ENCODE peak calls at places on chromosome 14, in seven cellular contexts. O is heart left ventricle; V is suprapubic skin; D is Peyer's patch; L is body of pancreas; I is naive thymus-derived CD4-positive, alpha-beta T cell; K is tibial nerve. Z is an unnamed sample.

GRCh38 chr14:57205953-57206352 is 62.8 kb downstream of the EXOC5 start:
- DNase-seq in L (no peak), O (no peak), I (no peak), V (no peak), D (no peak), K (no peak), Z (no peak)

GRCh38 chr14:101360045-101360931 is 201.0 kb upstream of the DIO3 start:
- DNase-seq in D (peak; percentile 74), L (no peak), V (peak; percentile 82), I (no peak), K (peak; percentile 69), O (peak; percentile 25), Z (no peak)

GRCh38 chr14:67619446-67620216 is at the start of gene ARG2:
- DNase-seq in K (peak; percentile 96), O (peak; percentile 96), V (peak; percentile 97), I (peak; percentile 97), D (peak; percentile 100), L (peak; percentile 100), Z (peak; percentile 99)

GRCh38 chr14:79254069-79254775 is 957.1 kb downstream of the DIO2 start:
- DNase-seq in V (no peak), D (no peak), K (no peak), I (no peak), O (no peak), L (no peak), Z (no peak)

GRCh38 chr14:68976160-68977067 is 2.7 kb downstream of the ACTN1 start:
- DNase-seq in I (no peak), V (no peak), D (no peak), K (no peak), L (peak; percentile 28), O (peak; percentile 75), Z (peak; percentile 83)

GRCh38 chr14:93538411-93538810 is 107.7 kb downstream of the UNC79 start:
- DNase-seq in K (no peak), I (no peak), D (no peak), L (no peak), O (no peak), V (no peak), Z (no peak)

GRCh38 chr14:36264107-36264506 is 56.3 kb downstream of the MBIP start:
- DNase-seq in D (no peak), L (no peak), K (no peak), I (no peak), V (no peak), O (no peak), Z (no peak)

GRCh38 chr14:74898694-74899093 is 17.0 kb downstream of the DLST start:
- DNase-seq in O (no peak), I (no peak), D (no peak), L (peak; percentile 33), K (no peak), V (no peak), Z (no peak)

GRCh38 chr14:21711360-21711961 is 37.8 kb upstream of the OR4E1 start:
- DNase-seq in I (no peak), K (no peak), V (no peak), L (peak; percentile 16), O (no peak), D (peak; percentile 55), Z (no peak)

GRCh38 chr14:21868442-21869046 is 194.9 kb upstream of the OR4E1 start:
- DNase-seq in I (peak; percentile 33), K (no peak), L (peak; percentile 39), V (no peak), D (peak; percentile 85), O (no peak), Z (no peak)

GRCh38 chr14:104935955-104936354 is 11.3 kb downstream of the PLD4 start:
- DNase-seq in L (no peak), V (no peak), O (no peak), K (no peak), I (peak; percentile 1), D (no peak), Z (peak; percentile 19)

GRCh38 chr14:70814466-70814865 is 5.2 kb upstream of the MAP3K9 start:
- DNase-seq in L (no peak), K (no peak), V (no peak), O (no peak), D (no peak), I (no peak), Z (no peak)

GRCh38 chr14:101130861-101131260 is 227.3 kb upstream of the RTL1 start:
- DNase-seq in I (no peak), V (no peak), K (no peak), D (peak; percentile 27), O (no peak), L (no peak), Z (no peak)

GRCh38 chr14:68468437-68469207 is 324.2 kb downstream of the ZFP36L1 start:
- DNase-seq in K (no peak), V (no peak), D (peak; percentile 73), L (no peak), I (no peak), O (no peak), Z (no peak)

GRCh38 chr14:74528886-74529285 is 35.3 kb downstream of the ISCA2 start:
- DNase-seq in K (no peak), I (no peak), O (no peak), D (no peak), L (no peak), V (no peak), Z (no peak)

GRCh38 chr14:105248368-105249174 is at the start of gene BTBD6:
- DNase-seq in D (peak; percentile 95), O (peak; percentile 86), V (peak; percentile 88), I (peak; percentile 84), K (peak; percentile 75), L (peak; percentile 78), Z (peak; percentile 91)

GRCh38 chr14:101877766-101878165 is 86.6 kb upstream of the DYNC1H1 start:
- DNase-seq in D (no peak), V (no peak), L (no peak), O (no peak), K (no peak), I (no peak), Z (no peak)

GRCh38 chr14:93857500-93857899 is 69.2 kb upstream of the PRIMA1 start:
- DNase-seq in V (no peak), L (no peak), O (no peak), K (no peak), I (no peak), D (no peak), Z (no peak)

GRCh38 chr14:53670701-53671100 is 285.9 kb downstream of the BMP4 start:
- DNase-seq in I (no peak), V (no peak), O (no peak), K (no peak), L (no peak), D (no peak), Z (no peak)

GRCh38 chr14:61430066-61430757 is 108.8 kb downstream of the PRKCH start:
- DNase-seq in D (no peak), K (no peak), V (no peak), O (no peak), I (no peak), L (no peak), Z (no peak)

GRCh38 chr14:52071675-52072074 is 2.8 kb upstream of the NID2 start:
- DNase-seq in D (no peak), O (no peak), L (no peak), I (no peak), V (no peak), K (no peak), Z (no peak)
- H3K4me1 ChIP-seq in D (peaks cover 21% of the 10 kb centered on the region), O (peaks cover 46% of the 10 kb centered on the region), L (peaks cover 26% of the 10 kb centered on the region), I (peaks cover 6% of the 10 kb centered on the region), V (peaks cover 26% of the 10 kb centered on the region), K (no peaks in the 10 kb centered on the region), Z (peaks cover 3% of the 10 kb centered on the region)

DNA sequence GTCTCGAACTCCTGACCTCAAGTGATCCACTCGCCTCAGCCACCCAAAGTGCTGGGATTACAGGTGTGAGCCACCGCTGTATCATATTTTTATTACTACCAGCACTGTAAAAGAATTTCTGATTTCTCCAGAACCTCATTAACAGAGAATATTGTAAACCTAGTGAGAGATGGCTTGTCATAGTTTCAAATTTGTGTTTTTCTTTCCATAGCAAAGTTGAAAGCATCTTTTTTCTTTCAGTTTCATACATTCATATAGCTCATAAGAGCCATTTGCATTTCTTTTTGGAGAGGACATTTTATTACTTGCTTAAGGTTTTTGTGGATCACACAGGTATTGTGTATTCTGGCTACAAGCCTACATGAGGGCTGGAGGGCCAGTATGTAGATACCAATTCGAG is 58.0 kb downstream of the MIS18BP1 start:
- DNase-seq in I (no peak), V (no peak), D (no peak), O (no peak), K (no peak), L (no peak), Z (no peak)
- H3K27me3 ChIP-seq in I (no peaks in the 10 kb centered on the region), V (no peaks in the 10 kb centered on the region), D (no peaks in the 10 kb centered on the region), O (no peaks in the 10 kb centered on the region), K (no peaks in the 10 kb centered on the region), L (no peaks in the 10 kb centered on the region), Z (no peaks in the 10 kb centered on the region)

DNA sequence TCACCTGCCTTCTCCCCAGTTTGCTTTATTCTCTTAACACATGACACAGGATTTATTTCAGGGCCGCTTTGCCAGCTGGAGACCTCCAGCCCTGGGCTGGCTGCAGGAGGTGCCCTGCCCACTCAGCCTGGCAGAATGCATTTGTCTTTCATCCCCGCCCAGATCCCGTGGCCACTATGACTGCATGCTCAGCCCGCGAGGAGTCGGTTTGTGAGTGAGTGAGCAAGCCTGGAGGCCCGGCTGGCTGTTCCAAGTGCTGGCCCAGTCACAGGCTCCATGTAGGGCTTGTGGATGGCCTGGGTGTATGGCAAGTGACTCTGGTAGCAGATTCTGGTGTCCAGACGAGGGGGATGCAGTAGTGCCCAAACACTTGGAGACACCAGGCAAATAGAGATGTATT is 2.1 kb downstream of the TDP1 start:
- DNase-seq in V (no peak), K (no peak), O (no peak), L (no peak), I (no peak), D (no peak), Z (no peak)
- H3K4me3 ChIP-seq in V (no peak overlapping the region), K (no peak overlapping the region), O (no peak overlapping the region), L (no peak overlapping the region), I (no peak overlapping the region), D (no peak overlapping the region), Z (no peak overlapping the region)

GRCh38 chr14:50002926-50003212 is 110.0 kb downstream of the ARF6 start:
- DNase-seq in O (no peak), D (no peak), V (no peak), K (no peak), L (no peak), I (no peak), Z (no peak)
- H3K4me1 ChIP-seq in O (peaks cover 59% of the 10 kb centered on the region), D (peaks cover 28% of the 10 kb centered on the region), V (peaks cover 86% of the 10 kb centered on the region), K (no peaks in the 10 kb centered on the region), L (peaks cover 52% of the 10 kb centered on the region), I (peaks cover 51% of the 10 kb centered on the region), Z (peaks cover 14% of the 10 kb centered on the region)

DNA sequence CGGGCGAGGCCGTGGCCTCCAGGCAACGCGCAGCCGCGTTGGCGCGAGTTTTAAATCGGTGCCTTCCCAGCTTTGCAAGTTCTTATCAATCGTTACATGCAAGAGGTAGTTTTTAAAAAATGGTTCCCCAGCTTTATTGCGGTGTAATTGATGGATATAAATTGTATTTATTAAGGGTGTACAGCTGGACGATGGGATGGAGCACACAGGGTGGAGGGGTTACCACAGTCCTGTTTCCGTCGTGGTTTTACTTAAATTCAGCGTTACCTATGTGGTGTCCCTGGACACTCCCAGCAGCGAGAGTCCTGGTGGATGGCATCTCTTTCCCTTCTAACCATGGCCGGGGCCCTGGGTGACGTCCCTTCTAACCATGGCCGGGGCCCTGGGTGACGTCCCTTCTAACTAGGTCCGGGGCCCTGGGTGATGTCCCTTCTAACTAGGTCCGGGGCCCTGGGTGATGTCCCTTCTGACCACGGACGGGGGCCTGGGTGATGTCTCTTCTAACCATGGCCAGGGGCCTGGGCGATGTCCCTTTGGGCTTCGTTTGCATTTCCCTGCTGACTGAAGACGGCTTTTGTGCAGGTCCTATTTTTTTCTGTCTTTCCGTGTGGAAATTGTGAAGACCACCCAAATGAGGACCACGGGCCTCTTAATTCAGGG is 97.9 kb downstream of the TNFAIP2 start:
- DNase-seq in L (no peak), I (no peak), D (no peak), V (peak; percentile 56), K (no peak), O (no peak), Z (no peak)
- H3K27me3 ChIP-seq in L (peaks cover 13% of the 10 kb centered on the region), I (no peaks in the 10 kb centered on the region), D (no peaks in the 10 kb centered on the region), V (peaks cover 31% of the 10 kb centered on the region), K (no peaks in the 10 kb centered on the region), O (peaks cover 19% of the 10 kb centered on the region), Z (peaks cover 13% of the 10 kb centered on the region)

Z was measured in ascending aorta.